ENCODE peak calls at places on chromosomes 12 and 14, in five cellular contexts. A, Y, R, C and K are unnamed samples. For H3K36me3 and H3K4me1, the result is how much of the 10 kb centered on the place peaks cover.

GRCh38 chr12:106282457-106283097 is 20.0 kb upstream of the TCP11L2 start:
- DNase-seq in R (no peak), A (no peak), Y (peak), C (peak), K (peak)

GRCh38 chr14:34359423-34360120 is 102.5 kb downstream of the SPTSSA start:
- DNase-seq in C (no peak), A (no peak), R (no peak), Y (peak), K (peak)

GRCh38 chr12:30278401-30278800 is 417.3 kb downstream of the IPO8 start:
- DNase-seq in R (no peak), C (no peak), Y (no peak), A (no peak), K (no peak)

GRCh38 chr12:27785882-27786570 is 6.0 kb upstream of the MANSC4 start:
- DNase-seq in Y (no peak), A (no peak), R (no peak), C (no peak), K (no peak)

GRCh38 chr12:27779416-27779815 is 617 bp upstream of the KLHL42 start:
- DNase-seq in C (peak), R (peak), Y (peak), A (no peak), K (no peak)

GRCh38 chr12:123165537-123165936 is 14.6 kb upstream of the PITPNM2 start:
- DNase-seq in A (no peak), Y (no peak), C (no peak), R (no peak), K (no peak)

GRCh38 chr12:66495709-66496108 is 183.2 kb downstream of the GRIP1 start:
- DNase-seq in Y (no peak), C (peak), R (no peak), A (no peak), K (no peak)

GRCh38 chr14:81450100-81450531 is 50.0 kb upstream of the STON2 start:
- DNase-seq in R (no peak), A (no peak), Y (no peak), C (peak), K (peak)

GRCh38 chr14:59013672-59014298 is 174.7 kb upstream of the DAAM1 start:
- DNase-seq in A (no peak), Y (no peak), R (no peak), C (no peak), K (no peak)

GRCh38 chr14:101810897-101811620 is 49.5 kb downstream of the PPP2R5C start:
- DNase-seq in R (no peak), Y (no peak), A (no peak), C (no peak), K (no peak)

GRCh38 chr14:98622208-98623051 is 649.6 kb downstream of the BCL11B start:
- DNase-seq in C (no peak), A (no peak), Y (no peak), R (no peak), K (no peak)

GRCh38 chr14:57747036-57747435 is 118.9 kb downstream of the SLC35F4 start:
- DNase-seq in A (no peak), Y (peak), R (no peak), C (no peak), K (peak)

GRCh38 chr14:74897642-74898041 is 15.9 kb downstream of the DLST start:
- DNase-seq in C (no peak), R (no peak), Y (no peak), A (no peak), K (no peak)
- H3K36me3 ChIP-seq in C (half or more), R (half or more), Y (half or more), A (under half), K (under half)

GRCh38 chr14:56181666-56182065 is 63.5 kb downstream of the PELI2 start:
- DNase-seq in R (no peak), Y (no peak), A (peak), C (no peak), K (no peak)

GRCh38 chr14:56185991-56186390 is 67.8 kb downstream of the PELI2 start:
- DNase-seq in Y (no peak), R (no peak), A (no peak), C (no peak), K (no peak)

GRCh38 chr14:56176530-56176929 is 58.3 kb downstream of the PELI2 start:
- DNase-seq in A (no peak), C (no peak), Y (no peak), R (no peak), K (no peak)

GRCh38 chr14:56183631-56184157 is 65.5 kb downstream of the PELI2 start:
- DNase-seq in C (no peak), Y (no peak), A (no peak), R (no peak), K (no peak)

DNA sequence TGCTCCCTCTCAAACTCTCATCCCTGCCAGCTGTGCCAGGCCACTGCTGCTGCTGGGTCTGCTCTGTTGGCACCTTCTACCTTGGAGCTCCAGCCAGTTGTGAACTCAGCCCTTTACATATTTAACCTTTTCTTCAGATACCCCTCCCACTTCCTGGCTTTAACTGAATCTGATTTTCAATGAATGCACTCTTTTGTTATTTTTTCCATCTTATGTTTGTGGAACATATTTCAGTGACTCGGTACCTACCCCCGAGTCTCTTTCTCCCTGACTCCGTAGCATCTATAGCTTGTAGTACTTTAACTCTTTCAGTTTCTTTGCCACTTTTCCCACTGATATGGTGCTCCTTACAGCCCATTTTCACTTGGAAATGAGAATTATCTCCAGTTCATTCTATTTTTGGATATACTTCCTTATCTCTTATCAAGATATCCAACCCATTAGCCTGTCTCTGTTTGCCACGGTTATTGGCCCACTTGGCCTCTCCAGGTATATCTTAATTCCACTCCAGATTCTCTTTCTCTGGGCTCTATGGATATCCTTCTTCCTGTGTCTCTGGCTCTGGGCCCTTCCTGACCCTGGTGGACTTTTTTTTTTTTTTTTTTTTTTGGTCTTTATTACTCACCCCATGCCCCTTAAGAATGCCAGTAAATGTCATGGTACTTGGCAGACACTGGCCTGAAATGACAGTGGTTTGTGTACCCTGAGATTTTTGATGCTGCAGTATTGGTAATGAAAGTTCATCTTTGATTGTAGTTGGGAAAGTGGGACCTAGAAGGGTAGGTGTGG is 62.7 kb downstream of the PELI2 start:
- DNase-seq in C (no peak), Y (no peak), A (no peak), R (no peak), K (no peak)
- H3K4me1 ChIP-seq in C (under half), Y (under half), A (under half), R (under half), K (under half)

GRCh38 chr14:103735439-103735814 is 19.8 kb downstream of the ZFYVE21 start:
- DNase-seq in R (peak), A (no peak), Y (no peak), C (no peak), K (no peak)
- H3K36me3 ChIP-seq in R (under half), A (under half), Y (under half), C (under half), K (under half)

GRCh38 chr12:93376436-93377251 is 1.1 kb upstream of the NUDT4 start:
- DNase-seq in R (no peak), C (peak), A (no peak), Y (peak), K (no peak)

GRCh38 chr12:93377252-93377542 is 528 bp upstream of the NUDT4 start:
- DNase-seq in A (no peak), R (no peak), C (no peak), Y (no peak), K (no peak)

GRCh38 chr12:93380480-93381121 is 2.9 kb downstream of the NUDT4 start:
- DNase-seq in R (no peak), Y (no peak), C (no peak), A (no peak), K (no peak)

GRCh38 chr12:93379432-93380308 is 1.9 kb downstream of the NUDT4 start:
- DNase-seq in C (no peak), R (no peak), Y (no peak), A (no peak), K (no peak)

DNA sequence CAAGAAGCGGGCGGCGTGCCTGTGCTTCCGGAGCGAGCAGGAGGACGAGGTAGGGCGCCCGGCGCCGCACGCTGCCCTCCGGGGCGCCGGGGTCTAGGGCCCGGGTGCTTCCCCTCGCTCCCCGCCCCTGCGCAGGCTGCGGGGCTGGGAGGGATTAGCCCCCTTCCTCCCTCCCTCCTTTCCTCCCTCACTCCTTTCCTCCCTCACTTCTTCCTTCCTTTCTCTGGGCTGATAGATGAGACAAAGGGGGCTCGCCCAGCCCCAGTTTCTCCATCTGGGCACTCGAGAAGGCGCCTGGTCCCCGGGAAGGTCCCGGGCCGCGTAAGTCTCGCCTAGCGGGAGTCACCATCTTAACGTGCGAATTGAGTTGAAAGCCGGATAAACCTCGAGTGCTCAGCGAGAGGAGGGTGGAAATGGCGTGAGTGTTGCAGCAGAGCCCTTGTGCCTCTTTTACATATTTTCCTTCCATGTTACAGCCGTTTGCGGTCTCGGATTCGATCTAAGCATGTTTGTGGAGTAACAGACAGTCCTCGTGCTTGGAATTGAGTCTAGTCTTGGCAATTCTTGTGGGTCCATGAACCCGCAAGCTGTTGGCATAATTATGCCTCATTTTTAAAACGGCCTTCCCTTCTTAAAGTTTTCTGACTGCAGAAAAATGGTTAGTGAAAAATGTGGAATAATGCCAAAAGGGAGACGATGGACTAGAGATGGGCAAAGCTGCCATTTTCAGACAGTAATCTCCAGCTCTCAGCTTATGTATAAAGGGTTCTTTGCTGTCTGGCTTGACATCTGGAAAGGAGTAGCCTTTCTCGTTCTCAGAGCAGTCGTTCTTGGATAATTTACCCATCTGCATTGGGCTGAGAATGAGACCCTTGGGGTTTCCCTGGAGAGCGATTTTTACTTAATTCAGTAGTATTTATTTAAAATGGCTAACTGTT is 917 bp downstream of the NUDT4 start:
- DNase-seq in R (peak), Y (peak), C (peak), A (no peak), K (peak)
- H3K4me1 ChIP-seq in R (under half), Y (under half), C (under half), A (under half), K (under half)

GRCh38 chr12:56616244-56616643 is 13.9 kb downstream of the BAZ2A start:
- DNase-seq in Y (no peak), R (no peak), A (no peak), C (no peak), K (no peak)
- H3K36me3 ChIP-seq in Y (under half), R (half or more), A (under half), C (half or more), K (under half)